ENCODE peak calls at places on chromosomes 1 and 21, in seven cellular contexts. One of them, this sample, is unnamed.

GRCh38 chr1:64173300-64173940 is 30.0 kb upstream of the UBE2U start:
- DNase-seq in HepG2: no peak
- DNase-seq in H1: no peak
- DNase-seq in SK-N-SH: no peak
- DNase-seq in GM12878: no peak
- DNase-seq in K562: no peak
- DNase-seq in HCT116: no peak
- DNase-seq in this sample: no peak

GRCh38 chr1:209831615-209832014 is 3.8 kb downstream of the UTP25 start:
- DNase-seq in HepG2: no peak
- DNase-seq in H1: no peak
- DNase-seq in SK-N-SH: no peak
- DNase-seq in GM12878: no peak
- DNase-seq in K562: no peak
- DNase-seq in HCT116: no peak
- DNase-seq in this sample: no peak

GRCh38 chr1:228349701-228350171 is 56.9 kb downstream of the TRIM11 start:
- DNase-seq in HepG2: no peak
- DNase-seq in H1: no peak
- DNase-seq in SK-N-SH: no peak
- DNase-seq in GM12878: no peak
- DNase-seq in K562: no peak
- DNase-seq in HCT116: no peak
- DNase-seq in this sample: no peak

GRCh38 chr1:25543425-25544242 is at the start of gene LDLRAP1:
- DNase-seq in HepG2: peak; percentile 37
- DNase-seq in H1: peak; percentile 21
- DNase-seq in SK-N-SH: peak; percentile 96
- DNase-seq in GM12878: no peak
- DNase-seq in K562: peak; percentile 99
- DNase-seq in HCT116: no peak
- DNase-seq in this sample: peak; percentile 69

GRCh38 chr21:17607684-17608083 is 5.0 kb downstream of the BTG3 start:
- DNase-seq in HepG2: no peak
- DNase-seq in H1: no peak
- DNase-seq in SK-N-SH: no peak
- DNase-seq in GM12878: no peak
- DNase-seq in K562: no peak
- DNase-seq in HCT116: no peak
- DNase-seq in this sample: peak; percentile 61

GRCh38 chr1:216682694-216683243 is 40.5 kb downstream of the ESRRG start:
- DNase-seq in HepG2: no peak
- DNase-seq in H1: no peak
- DNase-seq in SK-N-SH: no peak
- DNase-seq in GM12878: no peak
- DNase-seq in K562: no peak
- DNase-seq in HCT116: no peak
- DNase-seq in this sample: no peak

GRCh38 chr1:66503841-66504470 is 30.0 kb upstream of the SGIP1 start:
- DNase-seq in HepG2: peak; percentile 30
- DNase-seq in H1: peak; percentile 7
- DNase-seq in SK-N-SH: peak; percentile 53
- DNase-seq in GM12878: no peak
- DNase-seq in K562: peak; percentile 33
- DNase-seq in HCT116: peak; percentile 68
- DNase-seq in this sample: peak; percentile 65

GRCh38 chr1:197342044-197342565 is 74.1 kb downstream of the CRB1 start:
- DNase-seq in HepG2: no peak
- DNase-seq in H1: no peak
- DNase-seq in SK-N-SH: no peak
- DNase-seq in GM12878: no peak
- DNase-seq in K562: no peak
- DNase-seq in HCT116: no peak
- DNase-seq in this sample: no peak

GRCh38 chr1:161216945-161217712 is 2.0 kb downstream of the FCER1G start:
- DNase-seq in HepG2: peak; percentile 59
- DNase-seq in H1: no peak
- DNase-seq in SK-N-SH: no peak
- DNase-seq in GM12878: peak; percentile 92
- DNase-seq in K562: peak; percentile 5
- DNase-seq in HCT116: no peak
- DNase-seq in this sample: no peak

GRCh38 chr1:22808846-22809501 is 98.3 kb downstream of the EPHB2 start:
- DNase-seq in HepG2: no peak
- DNase-seq in H1: no peak
- DNase-seq in SK-N-SH: peak; percentile 74
- DNase-seq in GM12878: no peak
- DNase-seq in K562: no peak
- DNase-seq in HCT116: no peak
- DNase-seq in this sample: no peak

GRCh38 chr1:58722414-58722813 is 22.6 kb upstream of the MYSM1 start:
- DNase-seq in HepG2: no peak
- DNase-seq in H1: no peak
- DNase-seq in SK-N-SH: no peak
- DNase-seq in GM12878: no peak
- DNase-seq in K562: no peak
- DNase-seq in HCT116: no peak
- DNase-seq in this sample: no peak

GRCh38 chr1:95382385-95382784 is 148.4 kb downstream of the RWDD3 start:
- DNase-seq in HepG2: no peak
- DNase-seq in H1: no peak
- DNase-seq in SK-N-SH: no peak
- DNase-seq in GM12878: no peak
- DNase-seq in K562: no peak
- DNase-seq in HCT116: no peak
- DNase-seq in this sample: no peak

GRCh38 chr1:10969267-10969970 is 43.0 kb upstream of the TARDBP start:
- DNase-seq in HepG2: no peak
- DNase-seq in H1: no peak
- DNase-seq in SK-N-SH: no peak
- DNase-seq in GM12878: no peak
- DNase-seq in K562: no peak
- DNase-seq in HCT116: no peak
- DNase-seq in this sample: no peak

GRCh38 chr1:47207811-47208373 is 18.1 kb upstream of the PDZK1IP1 start:
- DNase-seq in HepG2: no peak
- DNase-seq in H1: no peak
- DNase-seq in SK-N-SH: no peak
- DNase-seq in GM12878: no peak
- DNase-seq in K562: no peak
- DNase-seq in HCT116: no peak
- DNase-seq in this sample: no peak

GRCh38 chr1:26862781-26863676 is at the start of gene SFN:
- DNase-seq in HepG2: peak; percentile 85
- DNase-seq in H1: peak; percentile 84
- DNase-seq in SK-N-SH: no peak
- DNase-seq in GM12878: no peak
- DNase-seq in K562: peak; percentile 96
- DNase-seq in HCT116: peak; percentile 98
- DNase-seq in this sample: peak; percentile 93

GRCh38 chr1:66769512-66770229 is 17.4 kb downstream of the DYNLT5 start:
- DNase-seq in HepG2: no peak
- DNase-seq in H1: no peak
- DNase-seq in SK-N-SH: no peak
- DNase-seq in GM12878: no peak
- DNase-seq in K562: no peak
- DNase-seq in HCT116: no peak
- DNase-seq in this sample: no peak

GRCh38 chr1:10051656-10052055 is 18.9 kb downstream of the UBE4B start:
- DNase-seq in HepG2: no peak
- DNase-seq in H1: no peak
- DNase-seq in SK-N-SH: no peak
- DNase-seq in GM12878: no peak
- DNase-seq in K562: no peak
- DNase-seq in HCT116: no peak
- DNase-seq in this sample: no peak

GRCh38 chr21:42621828-42622199 is 31.6 kb upstream of the PDE9A start:
- DNase-seq in HepG2: no peak
- DNase-seq in H1: no peak
- DNase-seq in SK-N-SH: no peak
- DNase-seq in GM12878: no peak
- DNase-seq in K562: no peak
- DNase-seq in HCT116: no peak
- DNase-seq in this sample: no peak

GRCh38 chr1:228059536-228060457 is 22.7 kb upstream of the ARF1 start:
- DNase-seq in HepG2: no peak
- DNase-seq in H1: peak; percentile 88
- DNase-seq in SK-N-SH: peak; percentile 91
- DNase-seq in GM12878: no peak
- DNase-seq in K562: peak; percentile 97
- DNase-seq in HCT116: peak; percentile 61
- DNase-seq in this sample: no peak

GRCh38 chr1:9006956-9007615 is 19.1 kb downstream of the SLC2A7 start:
- DNase-seq in HepG2: no peak
- DNase-seq in H1: no peak
- DNase-seq in SK-N-SH: no peak
- DNase-seq in GM12878: no peak
- DNase-seq in K562: no peak
- DNase-seq in HCT116: no peak
- DNase-seq in this sample: no peak

DNA sequence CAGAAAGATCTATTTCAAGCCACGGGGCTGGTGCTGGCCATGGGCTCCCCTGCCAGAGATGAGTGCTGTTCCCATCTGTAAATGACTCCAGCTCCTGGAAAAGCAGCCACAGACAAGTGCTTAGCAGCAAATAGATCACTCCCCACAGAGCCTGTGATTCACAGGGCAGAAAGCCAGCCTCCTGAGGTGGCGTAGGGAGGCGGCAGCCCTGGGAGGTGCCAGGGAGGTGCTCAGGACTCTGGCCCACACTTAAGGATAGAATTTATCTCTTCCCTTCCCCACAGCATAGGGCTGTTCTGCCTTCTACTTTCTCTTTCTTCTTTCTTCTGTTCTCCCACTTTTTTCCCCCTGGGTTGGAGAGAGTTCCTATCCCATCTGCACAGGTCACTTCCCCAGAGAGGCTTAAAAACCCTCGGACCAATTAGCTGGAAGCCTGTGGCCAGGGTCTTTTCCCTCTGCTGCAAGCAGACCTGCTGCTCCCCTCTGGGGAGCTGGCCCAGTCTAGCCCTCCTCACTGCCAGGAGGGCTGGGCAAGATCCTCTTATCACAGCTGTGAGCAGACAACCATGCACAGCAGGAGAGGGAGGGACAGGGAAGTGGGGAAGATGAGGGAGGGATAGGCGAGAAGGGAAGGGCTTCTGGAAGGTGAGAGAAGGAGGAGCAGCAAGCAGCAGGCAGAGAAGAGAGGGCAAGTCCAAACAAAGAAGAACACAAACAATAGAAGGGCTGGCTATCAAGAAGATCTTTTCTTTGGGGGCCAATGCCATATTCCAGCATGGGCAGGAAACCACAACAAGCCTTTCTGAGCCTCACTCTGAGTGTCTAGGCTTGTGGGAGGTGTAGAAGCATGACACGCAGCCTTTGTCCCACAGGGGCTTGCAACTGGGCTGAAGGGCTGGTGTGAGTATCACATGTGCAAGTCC is 41.0 kb downstream of the KCND3 start:
- DNase-seq in HepG2: no peak
- DNase-seq in H1: no peak
- DNase-seq in SK-N-SH: peak; percentile 54
- DNase-seq in GM12878: no peak
- DNase-seq in K562: no peak
- DNase-seq in HCT116: no peak
- DNase-seq in this sample: no peak
- TF ChIP-seq JUND in HepG2: no peak
- TF ChIP-seq JUND in H1: no peak
- TF ChIP-seq JUND in SK-N-SH: no peak
- TF ChIP-seq JUND in GM12878: no peak
- TF ChIP-seq JUND in K562: no peak
- TF ChIP-seq JUND in HCT116: no peak
- TF ChIP-seq JUND in this sample: no peak

DNA sequence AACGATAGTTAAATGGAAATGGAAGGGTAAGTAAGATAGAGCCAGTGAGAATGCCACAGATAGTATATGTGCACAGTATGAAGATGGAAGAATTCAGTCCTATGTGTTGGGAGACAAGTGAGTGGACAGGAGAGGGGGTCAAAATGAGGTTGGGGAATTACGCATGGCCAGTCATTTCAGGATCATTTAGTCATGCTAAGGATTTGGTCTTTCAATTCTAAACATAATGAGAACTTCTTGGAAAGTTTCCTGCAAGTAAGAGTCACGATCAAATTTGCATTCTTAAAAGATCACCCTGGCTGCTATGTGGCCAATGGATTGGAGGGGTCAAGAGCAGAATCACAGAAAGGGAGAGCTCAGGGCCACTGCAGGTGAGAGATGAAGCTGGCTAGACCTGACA is 64.0 kb upstream of the KCNK2 start:
- DNase-seq in HepG2: no peak
- DNase-seq in H1: no peak
- DNase-seq in SK-N-SH: no peak
- DNase-seq in GM12878: no peak
- DNase-seq in K562: no peak
- DNase-seq in HCT116: no peak
- DNase-seq in this sample: no peak
- TF ChIP-seq JUND in HepG2: no peak
- TF ChIP-seq JUND in H1: no peak
- TF ChIP-seq JUND in SK-N-SH: no peak
- TF ChIP-seq JUND in GM12878: no peak
- TF ChIP-seq JUND in K562: no peak
- TF ChIP-seq JUND in HCT116: no peak
- TF ChIP-seq JUND in this sample: no peak

GRCh38 chr1:54699936-54700525 is 15.6 kb upstream of the TTC4 start:
- DNase-seq in HepG2: no peak
- DNase-seq in H1: no peak
- DNase-seq in SK-N-SH: no peak
- DNase-seq in GM12878: no peak
- DNase-seq in K562: no peak
- DNase-seq in HCT116: no peak
- DNase-seq in this sample: no peak

GRCh38 chr1:54696262-54696661 is 19.4 kb upstream of the TTC4 start:
- DNase-seq in HepG2: no peak
- DNase-seq in H1: no peak
- DNase-seq in SK-N-SH: no peak
- DNase-seq in GM12878: no peak
- DNase-seq in K562: no peak
- DNase-seq in HCT116: no peak
- DNase-seq in this sample: no peak

GRCh38 chr1:54698346-54698745 is 17.3 kb upstream of the TTC4 start:
- DNase-seq in HepG2: no peak
- DNase-seq in H1: no peak
- DNase-seq in SK-N-SH: no peak
- DNase-seq in GM12878: no peak
- DNase-seq in K562: no peak
- DNase-seq in HCT116: no peak
- DNase-seq in this sample: no peak

GRCh38 chr1:54695764-54696163 is 19.9 kb upstream of the TTC4 start:
- DNase-seq in HepG2: no peak
- DNase-seq in H1: no peak
- DNase-seq in SK-N-SH: no peak
- DNase-seq in GM12878: no peak
- DNase-seq in K562: no peak
- DNase-seq in HCT116: no peak
- DNase-seq in this sample: no peak

GRCh38 chr1:54697896-54698295 is 17.8 kb upstream of the TTC4 start:
- DNase-seq in HepG2: no peak
- DNase-seq in H1: no peak
- DNase-seq in SK-N-SH: no peak
- DNase-seq in GM12878: no peak
- DNase-seq in K562: no peak
- DNase-seq in HCT116: no peak
- DNase-seq in this sample: no peak
- TF ChIP-seq JUND in HepG2: no peak
- TF ChIP-seq JUND in H1: no peak
- TF ChIP-seq JUND in SK-N-SH: no peak
- TF ChIP-seq JUND in GM12878: no peak
- TF ChIP-seq JUND in K562: no peak
- TF ChIP-seq JUND in HCT116: no peak
- TF ChIP-seq JUND in this sample: no peak

GRCh38 chr1:203805689-203806088 is 10.3 kb downstream of the ZBED6 start:
- DNase-seq in HepG2: no peak
- DNase-seq in H1: no peak
- DNase-seq in SK-N-SH: no peak
- DNase-seq in GM12878: no peak
- DNase-seq in K562: no peak
- DNase-seq in HCT116: no peak
- DNase-seq in this sample: no peak
- TF ChIP-seq JUND in HepG2: no peak
- TF ChIP-seq JUND in H1: no peak
- TF ChIP-seq JUND in SK-N-SH: no peak
- TF ChIP-seq JUND in GM12878: no peak
- TF ChIP-seq JUND in K562: no peak
- TF ChIP-seq JUND in HCT116: no peak
- TF ChIP-seq JUND in this sample: no peak